ENCODE peak calls at places on chromosomes 2 and 18, in ten cellular contexts. One of them, this sample, is unnamed.
A peak's percentile ranks its signal among the peaks of the same experiment; 100 is the strongest.

GRCh38 chr18:56726906-56727305 is 75.7 kb downstream of the WDR7 start:
- DNase-seq in activated CD4-positive, alpha-beta T cell treated with anti-CD3 and anti-CD28 coated beads for 48 hours: no peak
- DNase-seq in NCI-H1092: no peak
- DNase-seq in GM23248: no peak
- DNase-seq in occipital lobe: no peak
- DNase-seq in Calu3: no peak
- DNase-seq in small intestine: no peak
- DNase-seq in amygdala: no peak
- DNase-seq in fibroblast of mammary gland: no peak
- DNase-seq in WTC11: no peak
- DNase-seq in this sample: no peak

GRCh38 chr2:230915297-230915696 is 9.7 kb downstream of the GPR55 start:
- DNase-seq in activated CD4-positive, alpha-beta T cell treated with anti-CD3 and anti-CD28 coated beads for 48 hours: no peak
- DNase-seq in NCI-H1092: no peak
- DNase-seq in GM23248: no peak
- DNase-seq in occipital lobe: no peak
- DNase-seq in Calu3: no peak
- DNase-seq in small intestine: no peak
- DNase-seq in amygdala: no peak
- DNase-seq in fibroblast of mammary gland: no peak
- DNase-seq in WTC11: no peak
- DNase-seq in this sample: peak; percentile 12

GRCh38 chr2:43218550-43219382 is 7.6 kb downstream of the ZFP36L2 start:
- DNase-seq in activated CD4-positive, alpha-beta T cell treated with anti-CD3 and anti-CD28 coated beads for 48 hours: peak; percentile 58
- DNase-seq in NCI-H1092: no peak
- DNase-seq in GM23248: peak; percentile 64
- DNase-seq in occipital lobe: no peak
- DNase-seq in Calu3: peak; percentile 64
- DNase-seq in small intestine: peak; percentile 85
- DNase-seq in amygdala: no peak
- DNase-seq in fibroblast of mammary gland: peak; percentile 37
- DNase-seq in WTC11: no peak
- DNase-seq in this sample: no peak

GRCh38 chr2:229642371-229642770 is 72.0 kb downstream of the DNER start:
- DNase-seq in activated CD4-positive, alpha-beta T cell treated with anti-CD3 and anti-CD28 coated beads for 48 hours: no peak
- DNase-seq in NCI-H1092: no peak
- DNase-seq in GM23248: no peak
- DNase-seq in occipital lobe: no peak
- DNase-seq in Calu3: peak; percentile 57
- DNase-seq in small intestine: no peak
- DNase-seq in amygdala: no peak
- DNase-seq in fibroblast of mammary gland: peak; percentile 11
- DNase-seq in WTC11: no peak
- DNase-seq in this sample: no peak

GRCh38 chr2:158113896-158114295 is 12.2 kb downstream of the UPP2 start:
- DNase-seq in activated CD4-positive, alpha-beta T cell treated with anti-CD3 and anti-CD28 coated beads for 48 hours: no peak
- DNase-seq in NCI-H1092: no peak
- DNase-seq in GM23248: no peak
- DNase-seq in occipital lobe: no peak
- DNase-seq in Calu3: no peak
- DNase-seq in small intestine: no peak
- DNase-seq in amygdala: no peak
- DNase-seq in fibroblast of mammary gland: no peak
- DNase-seq in WTC11: no peak
- DNase-seq in this sample: no peak

GRCh38 chr2:212156114-212156513 is 382.5 kb downstream of the ERBB4 start:
- DNase-seq in activated CD4-positive, alpha-beta T cell treated with anti-CD3 and anti-CD28 coated beads for 48 hours: no peak
- DNase-seq in NCI-H1092: no peak
- DNase-seq in GM23248: no peak
- DNase-seq in occipital lobe: no peak
- DNase-seq in Calu3: no peak
- DNase-seq in small intestine: no peak
- DNase-seq in amygdala: no peak
- DNase-seq in fibroblast of mammary gland: no peak
- DNase-seq in WTC11: no peak
- DNase-seq in this sample: no peak

GRCh38 chr2:222281495-222281894 is 17.3 kb downstream of the PAX3 start:
- DNase-seq in activated CD4-positive, alpha-beta T cell treated with anti-CD3 and anti-CD28 coated beads for 48 hours: no peak
- DNase-seq in NCI-H1092: no peak
- DNase-seq in GM23248: no peak
- DNase-seq in occipital lobe: no peak
- DNase-seq in Calu3: no peak
- DNase-seq in small intestine: no peak
- DNase-seq in amygdala: no peak
- DNase-seq in fibroblast of mammary gland: no peak
- DNase-seq in WTC11: no peak
- DNase-seq in this sample: no peak

GRCh38 chr18:46386788-46387187 is 270.2 kb downstream of the LOXHD1 start:
- DNase-seq in activated CD4-positive, alpha-beta T cell treated with anti-CD3 and anti-CD28 coated beads for 48 hours: no peak
- DNase-seq in NCI-H1092: no peak
- DNase-seq in GM23248: peak; percentile 24
- DNase-seq in occipital lobe: peak; percentile 43
- DNase-seq in Calu3: no peak
- DNase-seq in small intestine: no peak
- DNase-seq in amygdala: no peak
- DNase-seq in fibroblast of mammary gland: no peak
- DNase-seq in WTC11: no peak
- DNase-seq in this sample: no peak

GRCh38 chr2:151297882-151298281 is 8.4 kb upstream of the NMI start:
- DNase-seq in activated CD4-positive, alpha-beta T cell treated with anti-CD3 and anti-CD28 coated beads for 48 hours: no peak
- DNase-seq in NCI-H1092: no peak
- DNase-seq in GM23248: no peak
- DNase-seq in occipital lobe: no peak
- DNase-seq in Calu3: no peak
- DNase-seq in small intestine: no peak
- DNase-seq in amygdala: no peak
- DNase-seq in fibroblast of mammary gland: no peak
- DNase-seq in WTC11: no peak
- DNase-seq in this sample: no peak

GRCh38 chr2:28956890-28957289 is 24.2 kb upstream of the TOGARAM2 start:
- DNase-seq in activated CD4-positive, alpha-beta T cell treated with anti-CD3 and anti-CD28 coated beads for 48 hours: no peak
- DNase-seq in NCI-H1092: no peak
- DNase-seq in GM23248: peak; percentile 54
- DNase-seq in occipital lobe: no peak
- DNase-seq in Calu3: no peak
- DNase-seq in small intestine: no peak
- DNase-seq in amygdala: no peak
- DNase-seq in fibroblast of mammary gland: peak; percentile 39
- DNase-seq in WTC11: peak; percentile 33
- DNase-seq in this sample: no peak

GRCh38 chr18:70490008-70490933 is 201.4 kb downstream of the SOCS6 start:
- DNase-seq in activated CD4-positive, alpha-beta T cell treated with anti-CD3 and anti-CD28 coated beads for 48 hours: peak; percentile 42
- DNase-seq in NCI-H1092: peak; percentile 70
- DNase-seq in GM23248: peak; percentile 91
- DNase-seq in occipital lobe: no peak
- DNase-seq in Calu3: peak; percentile 60
- DNase-seq in small intestine: peak; percentile 83
- DNase-seq in amygdala: peak; percentile 10
- DNase-seq in fibroblast of mammary gland: peak; percentile 85
- DNase-seq in WTC11: peak; percentile 18
- DNase-seq in this sample: peak; percentile 54

GRCh38 chr2:15311201-15311882 is 249.8 kb downstream of the NBAS start:
- DNase-seq in activated CD4-positive, alpha-beta T cell treated with anti-CD3 and anti-CD28 coated beads for 48 hours: no peak
- DNase-seq in NCI-H1092: no peak
- DNase-seq in GM23248: no peak
- DNase-seq in occipital lobe: no peak
- DNase-seq in Calu3: no peak
- DNase-seq in small intestine: no peak
- DNase-seq in amygdala: no peak
- DNase-seq in fibroblast of mammary gland: no peak
- DNase-seq in WTC11: no peak
- DNase-seq in this sample: no peak

GRCh38 chr2:156845806-156846558 is 409.8 kb downstream of the GPD2 start:
- DNase-seq in activated CD4-positive, alpha-beta T cell treated with anti-CD3 and anti-CD28 coated beads for 48 hours: no peak
- DNase-seq in NCI-H1092: no peak
- DNase-seq in GM23248: no peak
- DNase-seq in occipital lobe: no peak
- DNase-seq in Calu3: no peak
- DNase-seq in small intestine: no peak
- DNase-seq in amygdala: no peak
- DNase-seq in fibroblast of mammary gland: no peak
- DNase-seq in WTC11: no peak
- DNase-seq in this sample: no peak

GRCh38 chr2:237205551-237205950 is 119.9 kb downstream of the COPS8 start:
- DNase-seq in activated CD4-positive, alpha-beta T cell treated with anti-CD3 and anti-CD28 coated beads for 48 hours: no peak
- DNase-seq in NCI-H1092: no peak
- DNase-seq in GM23248: no peak
- DNase-seq in occipital lobe: no peak
- DNase-seq in Calu3: no peak
- DNase-seq in small intestine: no peak
- DNase-seq in amygdala: no peak
- DNase-seq in fibroblast of mammary gland: no peak
- DNase-seq in WTC11: no peak
- DNase-seq in this sample: no peak

GRCh38 chr2:18588049-18588448 is 1.3 kb downstream of the NT5C1B start:
- DNase-seq in activated CD4-positive, alpha-beta T cell treated with anti-CD3 and anti-CD28 coated beads for 48 hours: no peak
- DNase-seq in NCI-H1092: no peak
- DNase-seq in GM23248: no peak
- DNase-seq in occipital lobe: no peak
- DNase-seq in Calu3: no peak
- DNase-seq in small intestine: no peak
- DNase-seq in amygdala: no peak
- DNase-seq in fibroblast of mammary gland: peak; percentile 22
- DNase-seq in WTC11: no peak
- DNase-seq in this sample: no peak

GRCh38 chr2:229922449-229923386 is at the start of gene FBXO36:
- DNase-seq in activated CD4-positive, alpha-beta T cell treated with anti-CD3 and anti-CD28 coated beads for 48 hours: peak; percentile 92
- DNase-seq in NCI-H1092: peak; percentile 80
- DNase-seq in GM23248: peak; percentile 94
- DNase-seq in occipital lobe: peak; percentile 92
- DNase-seq in Calu3: peak; percentile 88
- DNase-seq in small intestine: peak; percentile 87
- DNase-seq in amygdala: peak; percentile 95
- DNase-seq in fibroblast of mammary gland: peak; percentile 49
- DNase-seq in WTC11: peak; percentile 88
- DNase-seq in this sample: peak; percentile 84

GRCh38 chr18:43934322-43935050 is 657.2 kb upstream of the SYT4 start:
- DNase-seq in activated CD4-positive, alpha-beta T cell treated with anti-CD3 and anti-CD28 coated beads for 48 hours: no peak
- DNase-seq in NCI-H1092: no peak
- DNase-seq in GM23248: no peak
- DNase-seq in occipital lobe: no peak
- DNase-seq in Calu3: no peak
- DNase-seq in small intestine: no peak
- DNase-seq in amygdala: no peak
- DNase-seq in fibroblast of mammary gland: no peak
- DNase-seq in WTC11: no peak
- DNase-seq in this sample: no peak

GRCh38 chr18:12278153-12278764 is 24.1 kb downstream of the CIDEA start:
- DNase-seq in activated CD4-positive, alpha-beta T cell treated with anti-CD3 and anti-CD28 coated beads for 48 hours: no peak
- DNase-seq in NCI-H1092: no peak
- DNase-seq in GM23248: peak; percentile 41
- DNase-seq in occipital lobe: no peak
- DNase-seq in Calu3: peak; percentile 45
- DNase-seq in small intestine: no peak
- DNase-seq in amygdala: no peak
- DNase-seq in fibroblast of mammary gland: no peak
- DNase-seq in WTC11: peak; percentile 49
- DNase-seq in this sample: no peak